ENCODE peak calls at places on chromosomes 11 and 22, in five cellular contexts. One of them, this sample, is unnamed.

GRCh38 chr22:35728639-35729308 is 11.1 kb downstream of the APOL5 start:
- DNase-seq in left ventricle myocardium inferior: no peak
- DNase-seq in lower leg skin: no peak
- DNase-seq in A172: no peak
- DNase-seq in astrocyte of the spinal cord: no peak
- DNase-seq in this sample: no peak

GRCh38 chr11:115455606-115456005 is 48.6 kb downstream of the CADM1 start:
- DNase-seq in A172: no peak
- DNase-seq in left ventricle myocardium inferior: no peak
- DNase-seq in astrocyte of the spinal cord: no peak
- DNase-seq in lower leg skin: no peak
- DNase-seq in this sample: no peak

GRCh38 chr11:109037856-109038780 is 373.2 kb downstream of the DDX10 start:
- DNase-seq in left ventricle myocardium inferior: no peak
- DNase-seq in lower leg skin: no peak
- DNase-seq in astrocyte of the spinal cord: peak
- DNase-seq in A172: peak
- DNase-seq in this sample: no peak

GRCh38 chr11:1619449-1619848 is 2.5 kb downstream of the KRTAP5-4 start:
- DNase-seq in astrocyte of the spinal cord: no peak
- DNase-seq in left ventricle myocardium inferior: no peak
- DNase-seq in lower leg skin: no peak
- DNase-seq in A172: no peak
- DNase-seq in this sample: no peak

GRCh38 chr11:75492181-75492820 is 33.4 kb downstream of the GDPD5 start:
- DNase-seq in left ventricle myocardium inferior: no peak
- DNase-seq in lower leg skin: no peak
- DNase-seq in A172: peak
- DNase-seq in astrocyte of the spinal cord: no peak
- DNase-seq in this sample: peak

GRCh38 chr11:104487035-104487775 is 323.3 kb upstream of the PDGFD start:
- DNase-seq in left ventricle myocardium inferior: no peak
- DNase-seq in lower leg skin: no peak
- DNase-seq in astrocyte of the spinal cord: no peak
- DNase-seq in A172: no peak
- DNase-seq in this sample: no peak

GRCh38 chr22:46864314-46865051 is 102.0 kb downstream of the TBC1D22A start:
- DNase-seq in astrocyte of the spinal cord: no peak
- DNase-seq in A172: no peak
- DNase-seq in lower leg skin: peak
- DNase-seq in left ventricle myocardium inferior: no peak
- DNase-seq in this sample: no peak

GRCh38 chr11:96969251-96969650 is 579.4 kb downstream of the JRKL start:
- DNase-seq in A172: peak
- DNase-seq in astrocyte of the spinal cord: peak
- DNase-seq in lower leg skin: no peak
- DNase-seq in left ventricle myocardium inferior: no peak
- DNase-seq in this sample: no peak

GRCh38 chr22:47165338-47165931 is 403.0 kb downstream of the TBC1D22A start:
- DNase-seq in lower leg skin: peak
- DNase-seq in left ventricle myocardium inferior: no peak
- DNase-seq in A172: no peak
- DNase-seq in astrocyte of the spinal cord: no peak
- DNase-seq in this sample: peak

GRCh38 chr11:75797116-75797515 is 17.9 kb upstream of the UVRAG start:
- DNase-seq in A172: no peak
- DNase-seq in astrocyte of the spinal cord: no peak
- DNase-seq in lower leg skin: no peak
- DNase-seq in left ventricle myocardium inferior: no peak
- DNase-seq in this sample: no peak

GRCh38 chr22:39808087-39808486 is 85.5 kb downstream of the ENTHD1 start:
- DNase-seq in left ventricle myocardium inferior: no peak
- DNase-seq in lower leg skin: no peak
- DNase-seq in astrocyte of the spinal cord: no peak
- DNase-seq in A172: no peak
- DNase-seq in this sample: peak

GRCh38 chr22:43007519-43008102 is 7.3 kb downstream of the PACSIN2 start:
- DNase-seq in lower leg skin: no peak
- DNase-seq in A172: peak
- DNase-seq in left ventricle myocardium inferior: no peak
- DNase-seq in astrocyte of the spinal cord: peak
- DNase-seq in this sample: no peak

This sample was measured in naive thymus-derived CD8-positive, alpha-beta T cell.